ENCODE peak calls at places on chromosomes 13 and 19, in six cellular contexts. One of them, this sample, is unnamed.

GRCh38 chr13:112229992-112230872 is 145.9 kb upstream of the SPACA7 start:
- DNase-seq in colonic mucosa: no peak
- DNase-seq in HCT116: no peak
- DNase-seq in astrocyte: no peak
- DNase-seq in PC-3: no peak
- DNase-seq in H1: no peak
- DNase-seq in this sample: no peak

GRCh38 chr13:106234656-106235055 is 300.8 kb downstream of the EFNB2 start:
- DNase-seq in astrocyte: no peak
- DNase-seq in colonic mucosa: no peak
- DNase-seq in PC-3: no peak
- DNase-seq in H1: no peak
- DNase-seq in HCT116: no peak
- DNase-seq in this sample: no peak

GRCh38 chr19:29477831-29478577 is 47.8 kb upstream of the VSTM2B start:
- DNase-seq in H1: peak; percentile 29
- DNase-seq in astrocyte: no peak
- DNase-seq in colonic mucosa: no peak
- DNase-seq in PC-3: no peak
- DNase-seq in HCT116: no peak
- DNase-seq in this sample: no peak

GRCh38 chr13:73292127-73292526 is 233.3 kb downstream of the KLF5 start:
- DNase-seq in astrocyte: no peak
- DNase-seq in HCT116: no peak
- DNase-seq in colonic mucosa: no peak
- DNase-seq in PC-3: no peak
- DNase-seq in H1: no peak
- DNase-seq in this sample: no peak

GRCh38 chr19:5352229-5352763 is 11.7 kb upstream of the PTPRS start:
- DNase-seq in astrocyte: peak; percentile 39
- DNase-seq in colonic mucosa: no peak
- DNase-seq in H1: no peak
- DNase-seq in PC-3: peak; percentile 69
- DNase-seq in HCT116: peak; percentile 84
- DNase-seq in this sample: no peak

GRCh38 chr19:5216141-5216847 is 124.3 kb downstream of the PTPRS start:
- DNase-seq in PC-3: no peak
- DNase-seq in colonic mucosa: no peak
- DNase-seq in H1: no peak
- DNase-seq in astrocyte: no peak
- DNase-seq in HCT116: no peak
- DNase-seq in this sample: no peak

GRCh38 chr19:17966497-17967257 is at the start of gene KCNN1:
- DNase-seq in astrocyte: no peak
- DNase-seq in H1: peak; percentile 83
- DNase-seq in PC-3: no peak
- DNase-seq in colonic mucosa: no peak
- DNase-seq in HCT116: no peak
- DNase-seq in this sample: no peak

GRCh38 chr13:43057653-43058317 is 34.4 kb downstream of the DNAJC15 start:
- DNase-seq in HCT116: peak; percentile 68
- DNase-seq in astrocyte: peak; percentile 55
- DNase-seq in PC-3: no peak
- DNase-seq in H1: no peak
- DNase-seq in colonic mucosa: no peak
- DNase-seq in this sample: no peak

GRCh38 chr13:112792511-112792910 is 102.7 kb downstream of the ATP11A start:
- DNase-seq in colonic mucosa: no peak
- DNase-seq in astrocyte: no peak
- DNase-seq in PC-3: no peak
- DNase-seq in HCT116: no peak
- DNase-seq in H1: peak; percentile 4
- DNase-seq in this sample: no peak

GRCh38 chr19:58304748-58305064 is 471 bp upstream of the ERVK3-1 start:
- DNase-seq in H1: no peak
- DNase-seq in HCT116: no peak
- DNase-seq in colonic mucosa: no peak
- DNase-seq in PC-3: no peak
- DNase-seq in astrocyte: no peak
- DNase-seq in this sample: no peak

GRCh38 chr19:3507371-3508120 is 1.4 kb downstream of the FZR1 start:
- DNase-seq in HCT116: no peak
- DNase-seq in H1: peak; percentile 75
- DNase-seq in PC-3: peak; percentile 6
- DNase-seq in colonic mucosa: peak; percentile 45
- DNase-seq in astrocyte: no peak
- DNase-seq in this sample: no peak

GRCh38 chr19:281156-281853 is 9.9 kb downstream of the PLPP2 start:
- DNase-seq in PC-3: no peak
- DNase-seq in astrocyte: no peak
- DNase-seq in HCT116: no peak
- DNase-seq in colonic mucosa: no peak
- DNase-seq in H1: no peak
- DNase-seq in this sample: no peak

GRCh38 chr19:48741222-48741999 is 1.0 kb upstream of the RASIP1 start:
- DNase-seq in astrocyte: no peak
- DNase-seq in PC-3: no peak
- DNase-seq in HCT116: no peak
- DNase-seq in H1: peak; percentile 97
- DNase-seq in colonic mucosa: peak; percentile 75
- DNase-seq in this sample: no peak

GRCh38 chr19:13002389-13002898 is 7.2 kb downstream of the NFIX start:
- DNase-seq in astrocyte: no peak
- DNase-seq in HCT116: no peak
- DNase-seq in PC-3: no peak
- DNase-seq in H1: no peak
- DNase-seq in colonic mucosa: no peak
- DNase-seq in this sample: no peak

GRCh38 chr19:2869618-2870017 is 2.5 kb downstream of the ZNF556 start:
- DNase-seq in astrocyte: no peak
- DNase-seq in H1: no peak
- DNase-seq in colonic mucosa: no peak
- DNase-seq in HCT116: no peak
- DNase-seq in PC-3: no peak
- DNase-seq in this sample: no peak

GRCh38 chr19:6800991-6801396 is 28.5 kb downstream of the VAV1 start:
- DNase-seq in colonic mucosa: no peak
- DNase-seq in PC-3: peak; percentile 99
- DNase-seq in HCT116: peak; percentile 39
- DNase-seq in H1: no peak
- DNase-seq in astrocyte: peak; percentile 84
- DNase-seq in this sample: peak; percentile 75

GRCh38 chr19:10433131-10433536 is 12.8 kb downstream of the PDE4A start:
- DNase-seq in H1: no peak
- DNase-seq in astrocyte: no peak
- DNase-seq in HCT116: no peak
- DNase-seq in PC-3: no peak
- DNase-seq in colonic mucosa: no peak
- DNase-seq in this sample: no peak

GRCh38 chr19:30423481-30423880 is 51.3 kb downstream of the ZNF536 start:
- DNase-seq in HCT116: no peak
- DNase-seq in astrocyte: no peak
- DNase-seq in PC-3: no peak
- DNase-seq in colonic mucosa: no peak
- DNase-seq in H1: no peak
- DNase-seq in this sample: no peak

GRCh38 chr13:32025730-32026129 is 5.8 kb upstream of the FRY start:
- DNase-seq in astrocyte: no peak
- DNase-seq in H1: no peak
- DNase-seq in colonic mucosa: no peak
- DNase-seq in HCT116: no peak
- DNase-seq in PC-3: no peak
- DNase-seq in this sample: no peak

GRCh38 chr19:3324405-3324856 is 42.0 kb upstream of the NFIC start:
- DNase-seq in colonic mucosa: peak; percentile 78
- DNase-seq in H1: peak; percentile 94
- DNase-seq in HCT116: peak; percentile 54
- DNase-seq in astrocyte: no peak
- DNase-seq in PC-3: peak; percentile 51
- DNase-seq in this sample: no peak

GRCh38 chr13:33953203-33953602 is 135.3 kb downstream of the RFC3 start:
- DNase-seq in PC-3: peak; percentile 13
- DNase-seq in HCT116: no peak
- DNase-seq in astrocyte: peak; percentile 80
- DNase-seq in colonic mucosa: no peak
- DNase-seq in H1: no peak
- DNase-seq in this sample: no peak

GRCh38 chr19:56167064-56167578 is 8.7 kb upstream of the GALP start:
- DNase-seq in astrocyte: no peak
- DNase-seq in H1: no peak
- DNase-seq in colonic mucosa: no peak
- DNase-seq in HCT116: no peak
- DNase-seq in PC-3: peak; percentile 43
- DNase-seq in this sample: no peak

GRCh38 chr13:51035469-51035868 is 75.6 kb downstream of the C13orf42 start:
- DNase-seq in colonic mucosa: peak; percentile 3
- DNase-seq in astrocyte: no peak
- DNase-seq in H1: peak; percentile 10
- DNase-seq in PC-3: no peak
- DNase-seq in HCT116: no peak
- DNase-seq in this sample: no peak

GRCh38 chr19:19181614-19182013 is 10.3 kb downstream of the BORCS8 start:
- DNase-seq in H1: no peak
- DNase-seq in colonic mucosa: no peak
- DNase-seq in HCT116: no peak
- DNase-seq in PC-3: no peak
- DNase-seq in astrocyte: no peak
- DNase-seq in this sample: no peak

GRCh38 chr13:40336228-40337221 is 329.9 kb downstream of the FOXO1 start:
- DNase-seq in PC-3: no peak
- DNase-seq in colonic mucosa: peak; percentile 17
- DNase-seq in astrocyte: no peak
- DNase-seq in HCT116: no peak
- DNase-seq in H1: no peak
- DNase-seq in this sample: no peak

GRCh38 chr13:110382830-110383229 is 75.7 kb downstream of the COL4A2 start:
- DNase-seq in PC-3: no peak
- DNase-seq in H1: no peak
- DNase-seq in HCT116: no peak
- DNase-seq in colonic mucosa: no peak
- DNase-seq in astrocyte: no peak
- DNase-seq in this sample: no peak

GRCh38 chr19:35545855-35546381 is 492 bp downstream of the TMEM147 start:
- DNase-seq in H1: no peak
- DNase-seq in PC-3: peak; percentile 23
- DNase-seq in colonic mucosa: peak; percentile 48
- DNase-seq in astrocyte: no peak
- DNase-seq in HCT116: no peak
- DNase-seq in this sample: no peak

GRCh38 chr19:14363203-14364097 is 17.8 kb upstream of the ADGRE5 start:
- DNase-seq in HCT116: peak; percentile 77
- DNase-seq in colonic mucosa: peak; percentile 71
- DNase-seq in astrocyte: peak; percentile 48
- DNase-seq in PC-3: peak; percentile 69
- DNase-seq in H1: peak; percentile 88
- DNase-seq in this sample: no peak

GRCh38 chr13:47826481-47826880 is 174.6 kb downstream of the SUCLA2 start:
- DNase-seq in HCT116: no peak
- DNase-seq in PC-3: no peak
- DNase-seq in astrocyte: peak; percentile 4
- DNase-seq in colonic mucosa: no peak
- DNase-seq in H1: no peak
- DNase-seq in this sample: no peak
- TF ChIP-seq CTCF in HCT116: no peak
- TF ChIP-seq CTCF in PC-3: no peak
- TF ChIP-seq CTCF in astrocyte: no peak
- TF ChIP-seq CTCF in colonic mucosa: no peak
- TF ChIP-seq CTCF in H1: no peak
- TF ChIP-seq CTCF in this sample: no peak

DNA sequence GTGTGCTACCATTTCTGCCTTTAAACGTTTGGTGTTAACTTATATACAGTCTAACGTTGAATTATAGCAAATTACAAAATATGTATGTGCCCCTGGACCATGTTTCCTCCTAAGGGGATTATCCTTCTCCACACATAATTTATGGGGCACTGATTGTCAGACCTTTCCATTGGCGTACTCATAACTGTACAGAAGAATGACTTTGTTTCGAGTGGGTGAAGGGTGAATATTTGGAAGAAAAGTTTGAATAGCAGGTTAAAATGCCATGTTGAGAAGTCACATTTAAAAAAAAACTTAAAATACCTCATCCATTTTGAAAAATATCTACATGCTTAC is 58.8 kb downstream of the SLC10A2 start:
- DNase-seq in H1: no peak
- DNase-seq in HCT116: no peak
- DNase-seq in PC-3: no peak
- DNase-seq in astrocyte: no peak
- DNase-seq in colonic mucosa: no peak
- DNase-seq in this sample: no peak
- H3K9ac ChIP-seq in H1: no peak overlapping the region
- H3K9ac ChIP-seq in HCT116: no peak overlapping the region
- H3K9ac ChIP-seq in PC-3: no peak overlapping the region
- H3K9ac ChIP-seq in astrocyte: no peak overlapping the region
- H3K9ac ChIP-seq in colonic mucosa: no peak overlapping the region
- H3K9ac ChIP-seq in this sample: no peak overlapping the region

GRCh38 chr13:83153833-83154232 is 728.4 kb downstream of the SLITRK1 start:
- DNase-seq in astrocyte: no peak
- DNase-seq in PC-3: no peak
- DNase-seq in colonic mucosa: no peak
- DNase-seq in HCT116: no peak
- DNase-seq in H1: no peak
- DNase-seq in this sample: no peak

GRCh38 chr13:83151308-83151660 is 731.0 kb downstream of the SLITRK1 start:
- DNase-seq in PC-3: no peak
- DNase-seq in H1: no peak
- DNase-seq in HCT116: no peak
- DNase-seq in colonic mucosa: no peak
- DNase-seq in astrocyte: peak; percentile 2
- DNase-seq in this sample: no peak

DNA sequence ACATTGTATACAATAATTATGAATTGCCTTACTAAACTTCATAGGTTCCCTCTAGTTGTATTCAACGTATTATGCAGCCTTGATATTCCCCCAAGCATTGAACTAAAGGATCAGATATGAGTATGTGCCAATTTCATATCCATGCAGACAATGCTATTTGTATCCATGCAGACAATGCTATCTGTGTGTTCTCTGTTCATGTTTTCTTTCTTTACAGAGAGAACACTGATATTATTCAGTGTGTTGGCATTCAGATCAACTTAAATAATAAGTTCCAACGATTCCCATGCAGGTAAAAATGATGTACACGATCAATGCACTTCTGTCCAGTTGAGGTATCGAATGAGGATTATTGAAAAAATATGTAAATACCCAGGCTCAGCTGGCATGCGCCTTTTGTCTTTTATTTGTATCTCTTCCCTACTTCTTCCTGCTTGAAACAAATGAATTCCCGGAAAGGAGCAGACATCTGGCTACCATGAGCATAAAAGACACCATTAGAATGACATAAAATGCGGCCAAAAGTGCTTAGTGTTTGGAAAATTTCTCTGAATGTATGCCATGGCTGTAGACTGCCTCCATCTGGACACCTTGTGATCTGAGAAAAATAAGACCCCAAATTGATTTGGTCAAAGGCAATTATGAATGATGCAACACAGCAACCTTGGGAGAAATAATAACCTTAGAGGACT is 731.5 kb downstream of the SLITRK1 start:
- DNase-seq in PC-3: no peak
- DNase-seq in astrocyte: no peak
- DNase-seq in HCT116: no peak
- DNase-seq in H1: no peak
- DNase-seq in colonic mucosa: no peak
- DNase-seq in this sample: no peak
- TF ChIP-seq CTCF in PC-3: peak; percentile 26
- TF ChIP-seq CTCF in astrocyte: no peak
- TF ChIP-seq CTCF in HCT116: no peak
- TF ChIP-seq CTCF in H1: no peak
- TF ChIP-seq CTCF in colonic mucosa: no peak
- TF ChIP-seq CTCF in this sample: no peak

GRCh38 chr19:7995756-7996155 is 9.7 kb downstream of the ELAVL1 start:
- DNase-seq in colonic mucosa: no peak
- DNase-seq in H1: no peak
- DNase-seq in HCT116: no peak
- DNase-seq in astrocyte: no peak
- DNase-seq in PC-3: no peak
- DNase-seq in this sample: no peak
- H3K9ac ChIP-seq in colonic mucosa: no peak overlapping the region
- H3K9ac ChIP-seq in H1: no peak overlapping the region
- H3K9ac ChIP-seq in HCT116: no peak overlapping the region
- H3K9ac ChIP-seq in astrocyte: no peak overlapping the region
- H3K9ac ChIP-seq in PC-3: no peak overlapping the region
- H3K9ac ChIP-seq in this sample: no peak overlapping the region